ENCODE peak calls at places on chromosomes 3 and 15, in ten cellular contexts. One of them, this sample, is unnamed.

GRCh38 chr15:98689431-98689861 is 41.1 kb downstream of the IGF1R start:
- DNase-seq in amniotic stem cell: no peak
- DNase-seq in NCI-H2171 treated with DMSO at 0.1 percent for 48 hours: peak
- DNase-seq in iPS-NIHi11: no peak
- DNase-seq in HTR-8/SVneo: peak
- DNase-seq in ovary: no peak
- DNase-seq in NCI-H774: no peak
- DNase-seq in GM06990: no peak
- DNase-seq in GM12891: no peak
- DNase-seq in GM10248: no peak
- DNase-seq in this sample: no peak

GRCh38 chr15:31314380-31314779 is 12.3 kb upstream of the KLF13 start:
- DNase-seq in amniotic stem cell: no peak
- DNase-seq in NCI-H2171 treated with DMSO at 0.1 percent for 48 hours: no peak
- DNase-seq in iPS-NIHi11: no peak
- DNase-seq in HTR-8/SVneo: no peak
- DNase-seq in ovary: no peak
- DNase-seq in NCI-H774: no peak
- DNase-seq in GM06990: no peak
- DNase-seq in GM12891: no peak
- DNase-seq in GM10248: no peak
- DNase-seq in this sample: no peak

GRCh38 chr3:12708584-12709192 is 44.8 kb upstream of the RAF1 start:
- DNase-seq in amniotic stem cell: peak
- DNase-seq in NCI-H2171 treated with DMSO at 0.1 percent for 48 hours: no peak
- DNase-seq in iPS-NIHi11: no peak
- DNase-seq in HTR-8/SVneo: peak
- DNase-seq in ovary: no peak
- DNase-seq in NCI-H774: no peak
- DNase-seq in GM06990: no peak
- DNase-seq in GM12891: no peak
- DNase-seq in GM10248: no peak
- DNase-seq in this sample: no peak

GRCh38 chr3:44184319-44184953 is 57.2 kb upstream of the TOPAZ1 start:
- DNase-seq in amniotic stem cell: no peak
- DNase-seq in NCI-H2171 treated with DMSO at 0.1 percent for 48 hours: peak
- DNase-seq in iPS-NIHi11: peak
- DNase-seq in HTR-8/SVneo: no peak
- DNase-seq in ovary: no peak
- DNase-seq in NCI-H774: no peak
- DNase-seq in GM06990: no peak
- DNase-seq in GM12891: no peak
- DNase-seq in GM10248: no peak
- DNase-seq in this sample: peak

GRCh38 chr3:45706133-45706808 is 17.1 kb downstream of the SACM1L start:
- DNase-seq in amniotic stem cell: no peak
- DNase-seq in NCI-H2171 treated with DMSO at 0.1 percent for 48 hours: no peak
- DNase-seq in iPS-NIHi11: no peak
- DNase-seq in HTR-8/SVneo: no peak
- DNase-seq in ovary: no peak
- DNase-seq in NCI-H774: no peak
- DNase-seq in GM06990: no peak
- DNase-seq in GM12891: no peak
- DNase-seq in GM10248: no peak
- DNase-seq in this sample: no peak

GRCh38 chr15:59105839-59106238 is 893 bp downstream of the CCNB2 start:
- DNase-seq in amniotic stem cell: no peak
- DNase-seq in NCI-H2171 treated with DMSO at 0.1 percent for 48 hours: peak
- DNase-seq in iPS-NIHi11: peak
- DNase-seq in HTR-8/SVneo: no peak
- DNase-seq in ovary: no peak
- DNase-seq in NCI-H774: no peak
- DNase-seq in GM06990: no peak
- DNase-seq in GM12891: no peak
- DNase-seq in GM10248: peak
- DNase-seq in this sample: peak

GRCh38 chr15:41695750-41696436 is 35.7 kb downstream of the MGA start:
- DNase-seq in amniotic stem cell: no peak
- DNase-seq in NCI-H2171 treated with DMSO at 0.1 percent for 48 hours: no peak
- DNase-seq in iPS-NIHi11: peak
- DNase-seq in HTR-8/SVneo: peak
- DNase-seq in ovary: no peak
- DNase-seq in NCI-H774: no peak
- DNase-seq in GM06990: peak
- DNase-seq in GM12891: peak
- DNase-seq in GM10248: peak
- DNase-seq in this sample: peak

GRCh38 chr3:155500429-155500828 is 206.9 kb upstream of the STRIT1 start:
- DNase-seq in amniotic stem cell: no peak
- DNase-seq in NCI-H2171 treated with DMSO at 0.1 percent for 48 hours: no peak
- DNase-seq in iPS-NIHi11: no peak
- DNase-seq in HTR-8/SVneo: no peak
- DNase-seq in ovary: no peak
- DNase-seq in NCI-H774: no peak
- DNase-seq in GM06990: no peak
- DNase-seq in GM12891: no peak
- DNase-seq in GM10248: no peak
- DNase-seq in this sample: no peak

GRCh38 chr15:81411056-81411455 is 37.0 kb upstream of the TMC3 start:
- DNase-seq in amniotic stem cell: no peak
- DNase-seq in NCI-H2171 treated with DMSO at 0.1 percent for 48 hours: peak
- DNase-seq in iPS-NIHi11: peak
- DNase-seq in HTR-8/SVneo: no peak
- DNase-seq in ovary: no peak
- DNase-seq in NCI-H774: no peak
- DNase-seq in GM06990: no peak
- DNase-seq in GM12891: no peak
- DNase-seq in GM10248: no peak
- DNase-seq in this sample: no peak

GRCh38 chr3:124800511-124801374 is 70.5 kb downstream of the UMPS start:
- DNase-seq in amniotic stem cell: no peak
- DNase-seq in NCI-H2171 treated with DMSO at 0.1 percent for 48 hours: no peak
- DNase-seq in iPS-NIHi11: no peak
- DNase-seq in HTR-8/SVneo: no peak
- DNase-seq in ovary: peak
- DNase-seq in NCI-H774: no peak
- DNase-seq in GM06990: no peak
- DNase-seq in GM12891: no peak
- DNase-seq in GM10248: no peak
- DNase-seq in this sample: peak

GRCh38 chr3:107928084-107928445 is 162.8 kb downstream of the CD47 start:
- DNase-seq in amniotic stem cell: no peak
- DNase-seq in NCI-H2171 treated with DMSO at 0.1 percent for 48 hours: no peak
- DNase-seq in iPS-NIHi11: peak
- DNase-seq in HTR-8/SVneo: peak
- DNase-seq in ovary: no peak
- DNase-seq in NCI-H774: no peak
- DNase-seq in GM06990: no peak
- DNase-seq in GM12891: peak
- DNase-seq in GM10248: no peak
- DNase-seq in this sample: peak

GRCh38 chr3:28000608-28001007 is 240.8 kb upstream of the CMC1 start:
- DNase-seq in amniotic stem cell: no peak
- DNase-seq in NCI-H2171 treated with DMSO at 0.1 percent for 48 hours: no peak
- DNase-seq in iPS-NIHi11: no peak
- DNase-seq in HTR-8/SVneo: no peak
- DNase-seq in ovary: no peak
- DNase-seq in NCI-H774: no peak
- DNase-seq in GM06990: no peak
- DNase-seq in GM12891: no peak
- DNase-seq in GM10248: no peak
- DNase-seq in this sample: no peak

GRCh38 chr3:30667250-30667585 is 60.8 kb downstream of the TGFBR2 start:
- DNase-seq in amniotic stem cell: no peak
- DNase-seq in NCI-H2171 treated with DMSO at 0.1 percent for 48 hours: no peak
- DNase-seq in iPS-NIHi11: peak
- DNase-seq in HTR-8/SVneo: no peak
- DNase-seq in ovary: no peak
- DNase-seq in NCI-H774: no peak
- DNase-seq in GM06990: no peak
- DNase-seq in GM12891: no peak
- DNase-seq in GM10248: no peak
- DNase-seq in this sample: peak

GRCh38 chr15:70852501-70853269 is 1.3 kb downstream of the LARP6 start:
- DNase-seq in amniotic stem cell: no peak
- DNase-seq in NCI-H2171 treated with DMSO at 0.1 percent for 48 hours: no peak
- DNase-seq in iPS-NIHi11: no peak
- DNase-seq in HTR-8/SVneo: no peak
- DNase-seq in ovary: no peak
- DNase-seq in NCI-H774: no peak
- DNase-seq in GM06990: no peak
- DNase-seq in GM12891: no peak
- DNase-seq in GM10248: no peak
- DNase-seq in this sample: no peak

GRCh38 chr15:101491739-101492640 is 2.5 kb upstream of the PCSK6 start:
- DNase-seq in amniotic stem cell: no peak
- DNase-seq in NCI-H2171 treated with DMSO at 0.1 percent for 48 hours: no peak
- DNase-seq in iPS-NIHi11: no peak
- DNase-seq in HTR-8/SVneo: no peak
- DNase-seq in ovary: no peak
- DNase-seq in NCI-H774: no peak
- DNase-seq in GM06990: no peak
- DNase-seq in GM12891: no peak
- DNase-seq in GM10248: peak
- DNase-seq in this sample: no peak

GRCh38 chr3:121992601-121993560 is 29.2 kb downstream of the ILDR1 start:
- DNase-seq in amniotic stem cell: no peak
- DNase-seq in NCI-H2171 treated with DMSO at 0.1 percent for 48 hours: no peak
- DNase-seq in iPS-NIHi11: no peak
- DNase-seq in HTR-8/SVneo: no peak
- DNase-seq in ovary: no peak
- DNase-seq in NCI-H774: no peak
- DNase-seq in GM06990: peak
- DNase-seq in GM12891: peak
- DNase-seq in GM10248: peak
- DNase-seq in this sample: no peak

GRCh38 chr3:194333212-194333980 is 17.7 kb downstream of the CPN2 start:
- DNase-seq in amniotic stem cell: no peak
- DNase-seq in NCI-H2171 treated with DMSO at 0.1 percent for 48 hours: no peak
- DNase-seq in iPS-NIHi11: peak
- DNase-seq in HTR-8/SVneo: peak
- DNase-seq in ovary: peak
- DNase-seq in NCI-H774: no peak
- DNase-seq in GM06990: peak
- DNase-seq in GM12891: peak
- DNase-seq in GM10248: peak
- DNase-seq in this sample: no peak

GRCh38 chr3:56976666-56977560 is 83.6 kb upstream of the SPATA12 start:
- DNase-seq in amniotic stem cell: no peak
- DNase-seq in NCI-H2171 treated with DMSO at 0.1 percent for 48 hours: peak
- DNase-seq in iPS-NIHi11: no peak
- DNase-seq in HTR-8/SVneo: no peak
- DNase-seq in ovary: peak
- DNase-seq in NCI-H774: peak
- DNase-seq in GM06990: no peak
- DNase-seq in GM12891: no peak
- DNase-seq in GM10248: no peak
- DNase-seq in this sample: peak

GRCh38 chr3:29486917-29487316 is 206.0 kb downstream of the RBMS3 start:
- DNase-seq in amniotic stem cell: no peak
- DNase-seq in NCI-H2171 treated with DMSO at 0.1 percent for 48 hours: no peak
- DNase-seq in iPS-NIHi11: no peak
- DNase-seq in HTR-8/SVneo: no peak
- DNase-seq in ovary: no peak
- DNase-seq in NCI-H774: no peak
- DNase-seq in GM06990: no peak
- DNase-seq in GM12891: no peak
- DNase-seq in GM10248: no peak
- DNase-seq in this sample: peak

GRCh38 chr3:39910828-39911464 is 101.5 kb downstream of the MYRIP start:
- DNase-seq in amniotic stem cell: no peak
- DNase-seq in NCI-H2171 treated with DMSO at 0.1 percent for 48 hours: no peak
- DNase-seq in iPS-NIHi11: no peak
- DNase-seq in HTR-8/SVneo: no peak
- DNase-seq in ovary: no peak
- DNase-seq in NCI-H774: no peak
- DNase-seq in GM06990: no peak
- DNase-seq in GM12891: no peak
- DNase-seq in GM10248: no peak
- DNase-seq in this sample: no peak

GRCh38 chr15:52464478-52464877 is 64.2 kb downstream of the MYO5A start:
- DNase-seq in amniotic stem cell: no peak
- DNase-seq in NCI-H2171 treated with DMSO at 0.1 percent for 48 hours: no peak
- DNase-seq in iPS-NIHi11: no peak
- DNase-seq in HTR-8/SVneo: no peak
- DNase-seq in ovary: no peak
- DNase-seq in NCI-H774: no peak
- DNase-seq in GM06990: peak
- DNase-seq in GM12891: no peak
- DNase-seq in GM10248: peak
- DNase-seq in this sample: no peak

GRCh38 chr15:65368300-65368617 is 9.5 kb downstream of the IGDCC3 start:
- DNase-seq in amniotic stem cell: no peak
- DNase-seq in NCI-H2171 treated with DMSO at 0.1 percent for 48 hours: peak
- DNase-seq in iPS-NIHi11: peak
- DNase-seq in HTR-8/SVneo: no peak
- DNase-seq in ovary: no peak
- DNase-seq in NCI-H774: no peak
- DNase-seq in GM06990: no peak
- DNase-seq in GM12891: no peak
- DNase-seq in GM10248: no peak
- DNase-seq in this sample: peak

GRCh38 chr3:13536832-13537231 is 12.1 kb upstream of the FBLN2 start:
- DNase-seq in amniotic stem cell: no peak
- DNase-seq in NCI-H2171 treated with DMSO at 0.1 percent for 48 hours: peak
- DNase-seq in iPS-NIHi11: no peak
- DNase-seq in HTR-8/SVneo: no peak
- DNase-seq in ovary: no peak
- DNase-seq in NCI-H774: no peak
- DNase-seq in GM06990: no peak
- DNase-seq in GM12891: no peak
- DNase-seq in GM10248: no peak
- DNase-seq in this sample: peak

GRCh38 chr3:188233320-188233719 is 79.4 kb downstream of the LPP start:
- DNase-seq in amniotic stem cell: no peak
- DNase-seq in NCI-H2171 treated with DMSO at 0.1 percent for 48 hours: no peak
- DNase-seq in iPS-NIHi11: no peak
- DNase-seq in HTR-8/SVneo: no peak
- DNase-seq in ovary: no peak
- DNase-seq in NCI-H774: no peak
- DNase-seq in GM06990: no peak
- DNase-seq in GM12891: no peak
- DNase-seq in GM10248: no peak
- DNase-seq in this sample: no peak

GRCh38 chr3:191963182-191963581 is 502.2 kb downstream of the PYDC2 start:
- DNase-seq in amniotic stem cell: no peak
- DNase-seq in NCI-H2171 treated with DMSO at 0.1 percent for 48 hours: no peak
- DNase-seq in iPS-NIHi11: peak
- DNase-seq in HTR-8/SVneo: peak
- DNase-seq in ovary: no peak
- DNase-seq in NCI-H774: no peak
- DNase-seq in GM06990: no peak
- DNase-seq in GM12891: no peak
- DNase-seq in GM10248: no peak
- DNase-seq in this sample: peak

GRCh38 chr3:122794779-122795673 is at the start of gene SLC49A4:
- DNase-seq in amniotic stem cell: no peak
- DNase-seq in NCI-H2171 treated with DMSO at 0.1 percent for 48 hours: no peak
- DNase-seq in iPS-NIHi11: peak
- DNase-seq in HTR-8/SVneo: peak
- DNase-seq in ovary: peak
- DNase-seq in NCI-H774: no peak
- DNase-seq in GM06990: peak
- DNase-seq in GM12891: peak
- DNase-seq in GM10248: peak
- DNase-seq in this sample: no peak

GRCh38 chr3:160133757-160134156 is 91.5 kb upstream of the C3orf80 start:
- DNase-seq in amniotic stem cell: no peak
- DNase-seq in NCI-H2171 treated with DMSO at 0.1 percent for 48 hours: no peak
- DNase-seq in iPS-NIHi11: peak
- DNase-seq in HTR-8/SVneo: peak
- DNase-seq in ovary: no peak
- DNase-seq in NCI-H774: no peak
- DNase-seq in GM06990: no peak
- DNase-seq in GM12891: no peak
- DNase-seq in GM10248: no peak
- DNase-seq in this sample: no peak

GRCh38 chr3:34511891-34512290 is 713.5 kb downstream of the PDCD6IP start:
- DNase-seq in amniotic stem cell: no peak
- DNase-seq in NCI-H2171 treated with DMSO at 0.1 percent for 48 hours: no peak
- DNase-seq in iPS-NIHi11: no peak
- DNase-seq in HTR-8/SVneo: no peak
- DNase-seq in ovary: no peak
- DNase-seq in NCI-H774: no peak
- DNase-seq in GM06990: no peak
- DNase-seq in GM12891: no peak
- DNase-seq in GM10248: no peak
- DNase-seq in this sample: peak